ENCODE peak calls at places on chromosomes 6 and 20, in nine cellular contexts. E is heart left ventricle; T is left ventricle myocardium inferior; C is activated CD4-positive, alpha-beta T cell treated with anti-CD3 and anti-CD28 coated beads for 4 hours; G is stimulated activated CD8-positive, alpha-beta memory T cell treated with anti-CD3 and anti-CD28 coated beads, Interleukin-15, amount 100 ng/mL, for 24 hours; F is SK-N-SH; M is CD8-positive, alpha-beta T cell; H is T follicular helper cell; W is posterior cingulate gyrus. A is an unnamed sample.

GRCh38 chr6:117477988-117478852 is 4.3 kb upstream of the DCBLD1 start:
- DNase-seq in E (no peak), T (no peak), C (no peak), G (no peak), F (no peak), M (no peak), H (no peak), W (no peak), A (peak)

GRCh38 chr6:158037771-158038170 is 56.1 kb downstream of the SYNJ2 start:
- DNase-seq in E (peak), T (peak), C (no peak), G (no peak), F (no peak), M (no peak), H (no peak), W (no peak), A (no peak)

GRCh38 chr6:142551145-142551811 is 249.5 kb downstream of the ADGRG6 start:
- DNase-seq in E (no peak), T (no peak), C (peak), G (no peak), F (no peak), M (peak), H (peak), W (no peak), A (no peak)

GRCh38 chr20:61801065-61801360 is 264.7 kb downstream of the TAF4 start:
- DNase-seq in E (no peak), T (no peak), C (no peak), G (no peak), F (no peak), M (no peak), H (no peak), W (no peak), A (no peak)

GRCh38 chr20:10329387-10330005 is 104.5 kb downstream of the MKKS start:
- DNase-seq in E (no peak), T (no peak), C (no peak), G (no peak), F (no peak), M (no peak), H (no peak), W (no peak), A (no peak)

GRCh38 chr6:53290547-53291510 is 57.9 kb downstream of the ELOVL5 start:
- DNase-seq in E (no peak), T (no peak), C (no peak), G (no peak), F (no peak), M (no peak), H (peak), W (no peak), A (no peak)

GRCh38 chr20:53677447-53678314 is 84.0 kb upstream of the ZNF217 start:
- DNase-seq in E (peak), T (peak), C (no peak), G (no peak), F (no peak), M (no peak), H (no peak), W (no peak), A (peak)

GRCh38 chr20:37298190-37298939 is 8.9 kb downstream of the MANBAL start:
- DNase-seq in E (no peak), T (no peak), C (no peak), G (no peak), F (no peak), M (no peak), H (no peak), W (no peak), A (no peak)

GRCh38 chr20:51338692-51339440 is 203.7 kb downstream of the NFATC2 start:
- DNase-seq in E (no peak), T (no peak), C (no peak), G (no peak), F (no peak), M (no peak), H (no peak), W (no peak), A (no peak)

GRCh38 chr6:34086558-34086957 is 59.3 kb downstream of the GRM4 start:
- DNase-seq in E (no peak), T (no peak), C (no peak), G (no peak), F (no peak), M (no peak), H (no peak), W (no peak), A (no peak)

GRCh38 chr20:5471368-5471767 is 154.6 kb upstream of the PROKR2 start:
- DNase-seq in E (no peak), T (no peak), C (no peak), G (no peak), F (no peak), M (no peak), H (no peak), W (no peak), A (no peak)

GRCh38 chr6:4370066-4370465 is 234.7 kb upstream of the ECI2 start:
- DNase-seq in E (no peak), T (no peak), C (no peak), G (no peak), F (no peak), M (no peak), H (no peak), W (no peak), A (no peak)

GRCh38 chr6:145814035-145814500 is 527 bp downstream of the FBXO30 start:
- DNase-seq in E (peak), T (peak), C (peak), G (no peak), F (peak), M (no peak), H (no peak), W (peak), A (peak)

GRCh38 chr6:109793793-109794192 is 102.7 kb downstream of the FIG4 start:
- DNase-seq in E (peak), T (no peak), C (no peak), G (no peak), F (no peak), M (no peak), H (no peak), W (no peak), A (no peak)

A was measured in testis.